ENCODE peak calls at places on chromosomes 13 and 19, in six cellular contexts. O is gastrocnemius medialis; B is fibroblast of the aortic adventitia; R is CD4-positive, alpha-beta T cell; L is epithelial cell of esophagus; K is AG04450. E is an unnamed sample.
A peak's percentile ranks its signal among the peaks of the same experiment; 100 is the strongest.

GRCh38 chr13:34371645-34372044 is 553.7 kb downstream of the RFC3 start:
- DNase-seq in O (no peak), B (no peak), R (no peak), L (no peak), K (no peak), E (no peak)

GRCh38 chr19:47275866-47276461 is 1.3 kb downstream of the INAFM1 start:
- DNase-seq in O (no peak), B (peak; percentile 73), R (no peak), L (no peak), K (no peak), E (peak; percentile 77)

GRCh38 chr13:37914781-37915391 is 45.3 kb upstream of the TRPC4 start:
- DNase-seq in O (no peak), B (peak; percentile 11), R (no peak), L (peak; percentile 93), K (no peak), E (no peak)

GRCh38 chr13:24038846-24039330 is 121.6 kb upstream of the SPATA13 start:
- DNase-seq in O (no peak), B (peak; percentile 11), R (no peak), L (peak; percentile 37), K (no peak), E (no peak)

GRCh38 chr19:43739836-43740235 is 14.9 kb downstream of the SMG9 start:
- DNase-seq in O (no peak), B (no peak), R (no peak), L (peak; percentile 79), K (no peak), E (no peak)

GRCh38 chr19:42255766-42256750 is 1.1 kb upstream of the ERF start:
- DNase-seq in O (no peak), B (peak; percentile 64), R (no peak), L (peak; percentile 60), K (no peak), E (peak; percentile 69)

GRCh38 chr19:29956855-29957254 is 14.8 kb downstream of the URI1 start:
- DNase-seq in O (no peak), B (no peak), R (no peak), L (no peak), K (no peak), E (no peak)

GRCh38 chr13:105363747-105364177 is 1171.7 kb downstream of the EFNB2 start:
- DNase-seq in O (no peak), B (no peak), R (no peak), L (peak; percentile 2), K (no peak), E (no peak)

GRCh38 chr19:18479964-18480723 is 41.7 kb downstream of the ELL start:
- DNase-seq in O (peak; percentile 79), B (peak; percentile 77), R (no peak), L (no peak), K (no peak), E (no peak)

GRCh38 chr19:28727133-28727834 is 485.7 kb downstream of the UQCRFS1 start:
- DNase-seq in O (no peak), B (peak; percentile 22), R (no peak), L (peak; percentile 22), K (no peak), E (no peak)
- TF ChIP-seq CTCF in O (no peak), B (peak; percentile 39), R (no peak), L (no peak), K (peak; percentile 45), E (peak; percentile 28)

GRCh38 chr19:13954185-13954584 is 1.9 kb downstream of the DCAF15 start:
- DNase-seq in O (no peak), B (no peak), R (no peak), L (no peak), K (no peak), E (no peak)

GRCh38 chr19:13952154-13953020 is at the start of gene DCAF15:
- DNase-seq in O (peak; percentile 100), B (peak; percentile 99), R (peak; percentile 99), L (peak; percentile 100), K (peak; percentile 99), E (peak; percentile 100)

GRCh38 chr19:13951799-13952153 is 533 bp upstream of the DCAF15 start:
- DNase-seq in O (no peak), B (no peak), R (no peak), L (no peak), K (no peak), E (no peak)

GRCh38 chr19:13951043-13951442 is 1.3 kb upstream of the DCAF15 start:
- DNase-seq in O (no peak), B (no peak), R (no peak), L (no peak), K (no peak), E (no peak)

DNA sequence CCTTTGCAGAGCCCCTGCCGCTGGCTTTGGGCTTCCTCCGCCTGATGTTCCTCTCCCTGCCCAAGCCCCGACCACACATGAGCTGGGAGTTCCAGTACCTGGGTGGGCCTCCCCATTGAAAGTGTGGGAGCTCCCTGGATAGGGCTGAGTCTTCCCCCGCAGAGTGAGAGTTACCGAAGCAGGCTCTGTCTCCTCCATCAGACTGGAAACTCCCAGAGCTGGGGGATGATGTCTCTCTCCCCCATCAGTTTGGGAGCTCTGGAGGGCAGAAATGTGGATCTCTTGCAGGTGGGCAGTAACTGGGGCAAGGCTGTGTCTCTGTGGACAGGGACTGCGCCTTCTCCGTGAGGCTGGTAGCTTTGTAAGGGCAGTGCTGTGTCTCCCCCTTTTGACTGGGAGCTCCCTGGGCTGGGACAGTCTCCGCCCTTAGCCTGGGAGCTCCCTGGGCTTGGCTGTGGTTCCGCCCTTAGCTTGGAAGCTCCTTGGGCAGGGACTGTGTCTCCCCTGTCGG is 767 bp downstream of the DCAF15 start:
- DNase-seq in O (no peak), B (peak; percentile 57), R (no peak), L (peak; percentile 79), K (no peak), E (no peak)
- TF ChIP-seq CTCF in O (no peak), B (peak; percentile 22), R (no peak), L (peak; percentile 35), K (no peak), E (no peak)

GRCh38 chr19:8986296-8986695 is 23.9 kb downstream of the MUC16 start:
- DNase-seq in O (no peak), B (no peak), R (no peak), L (no peak), K (no peak), E (no peak)

GRCh38 chr19:8988204-8988603 is 22.0 kb downstream of the MUC16 start:
- DNase-seq in O (no peak), B (no peak), R (no peak), L (no peak), K (no peak), E (no peak)
- TF ChIP-seq CTCF in O (no peak), B (no peak), R (no peak), L (no peak), K (no peak), E (peak; percentile 23)

DNA sequence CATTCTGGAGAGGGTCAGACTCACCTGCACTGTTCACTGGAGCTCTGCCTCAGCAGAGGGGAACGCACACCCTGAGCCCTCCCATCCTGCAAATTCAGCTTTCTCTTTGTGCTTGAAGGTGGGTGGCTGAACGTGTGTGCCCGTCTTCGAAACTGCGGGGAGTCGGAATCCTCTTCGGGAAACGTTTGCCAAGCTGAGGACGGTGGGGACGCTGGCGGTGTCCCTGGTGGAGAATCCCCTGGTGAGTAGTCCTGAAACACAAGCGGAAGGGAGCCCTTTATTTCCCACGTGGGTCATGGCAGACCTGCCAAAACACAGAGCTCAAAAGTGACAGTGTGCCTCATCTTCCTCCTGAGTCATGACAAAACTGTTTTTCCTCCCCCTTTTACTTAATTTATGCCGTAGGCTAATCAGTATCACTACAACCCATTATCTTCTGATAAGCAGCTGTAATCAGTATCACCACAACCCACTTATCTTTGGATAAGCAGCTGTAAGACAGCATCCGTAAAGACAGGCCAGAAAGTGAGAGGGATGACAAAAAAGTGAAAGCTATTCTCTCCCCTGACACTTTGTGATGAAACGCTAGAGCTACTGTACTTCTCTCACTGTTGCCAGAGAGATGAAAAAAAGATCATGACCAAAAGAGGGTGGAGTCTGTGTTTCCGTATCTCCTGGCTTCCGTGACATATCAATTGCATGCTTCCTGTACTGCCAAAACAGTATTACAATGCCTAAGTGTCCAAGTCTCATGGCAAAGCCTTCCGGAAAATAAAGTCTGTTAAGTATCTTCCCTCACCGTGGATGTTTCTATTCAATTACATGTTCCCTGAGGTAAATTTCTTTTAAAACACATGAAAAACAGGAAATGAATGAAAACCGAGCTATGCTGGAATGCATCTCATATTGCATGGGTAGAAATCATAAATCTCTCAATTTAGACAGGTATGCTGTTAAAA is 155.5 kb downstream of the TBC1D4 start:
- DNase-seq in O (no peak), B (peak; percentile 86), R (peak; percentile 16), L (peak; percentile 46), K (no peak), E (no peak)
- TF ChIP-seq CTCF in O (no peak), B (no peak), R (no peak), L (no peak), K (no peak), E (no peak)

GRCh38 chr19:48487544-48487943 is 18.4 kb downstream of the CYTH2 start:
- DNase-seq in O (no peak), B (no peak), R (no peak), L (no peak), K (no peak), E (no peak)

GRCh38 chr19:48491793-48492123 is 19.9 kb downstream of the LMTK3 start:
- DNase-seq in O (no peak), B (no peak), R (no peak), L (no peak), K (no peak), E (peak; percentile 20)

GRCh38 chr19:48487944-48488343 is 18.8 kb downstream of the CYTH2 start:
- DNase-seq in O (peak; percentile 56), B (peak; percentile 80), R (no peak), L (peak; percentile 96), K (no peak), E (no peak)

GRCh38 chr19:48490980-48491792 is 20.4 kb downstream of the LMTK3 start:
- DNase-seq in O (no peak), B (no peak), R (no peak), L (peak; percentile 61), K (no peak), E (no peak)

GRCh38 chr19:48489608-48490216 is 20.5 kb downstream of the CYTH2 start:
- DNase-seq in O (peak; percentile 43), B (peak; percentile 52), R (peak; percentile 71), L (peak; percentile 75), K (no peak), E (peak; percentile 68)
- TF ChIP-seq CTCF in O (peak; percentile 94), B (peak; percentile 96), R (peak; percentile 89), L (peak; percentile 97), K (peak; percentile 94), E (peak; percentile 91)

GRCh38 chr19:4123615-4124568 is at the start of gene MAP2K2:
- DNase-seq in O (peak; percentile 92), B (peak; percentile 89), R (peak; percentile 96), L (peak; percentile 91), K (peak; percentile 64), E (peak; percentile 98)
- TF ChIP-seq CTCF in O (peak; percentile 5), B (no peak), R (no peak), L (no peak), K (no peak), E (no peak)